ENCODE peak calls at places on chromosomes 2 and 18, in seven cellular contexts. L is stomach; P is DMS53; T is neural progenitor cell; X is ELR; Y is stimulated activated CD4-positive, alpha-beta T cell treated with anti-CD3 and anti-CD28 coated beads, TNF-alpha, amount 100 ng/mL, for 24 hours; I is GM06990. S is an unnamed sample.

GRCh38 chr2:39913648-39914456 is 134.8 kb upstream of the THUMPD2 start:
- DNase-seq in L (no peak), P (peak; percentile 81), T (peak; percentile 62), X (peak; percentile 84), Y (no peak), I (no peak), S (no peak)

GRCh38 chr18:11972371-11973174 is 8.7 kb upstream of the IMPA2 start:
- DNase-seq in L (no peak), P (no peak), T (no peak), X (no peak), Y (no peak), I (no peak), S (no peak)

GRCh38 chr18:70641156-70641775 is 352.4 kb downstream of the SOCS6 start:
- DNase-seq in L (no peak), P (no peak), T (no peak), X (no peak), Y (no peak), I (no peak), S (no peak)

GRCh38 chr2:44388877-44389276 is 27.1 kb downstream of the CAMKMT start:
- DNase-seq in L (no peak), P (no peak), T (no peak), X (no peak), Y (no peak), I (no peak), S (no peak)

GRCh38 chr18:79912409-79912991 is 39.0 kb downstream of the SLC66A2 start:
- DNase-seq in L (no peak), P (no peak), T (no peak), X (no peak), Y (peak; percentile 24), I (no peak), S (no peak)

GRCh38 chr2:217610411-217610814 is 392.4 kb downstream of the TNS1 start:
- DNase-seq in L (peak; percentile 59), P (peak; percentile 98), T (no peak), X (no peak), Y (peak; percentile 56), I (peak; percentile 44), S (no peak)

GRCh38 chr2:74003494-74004211 is 18.9 kb downstream of the TET3 start:
- DNase-seq in L (no peak), P (no peak), T (peak; percentile 56), X (peak; percentile 81), Y (no peak), I (no peak), S (peak; percentile 86)

GRCh38 chr2:195477996-195478382 is 179.0 kb upstream of the SLC39A10 start:
- DNase-seq in L (no peak), P (no peak), T (no peak), X (peak; percentile 10), Y (no peak), I (no peak), S (no peak)

GRCh38 chr2:43612944-43613343 is 17.1 kb upstream of the THADA start:
- DNase-seq in L (no peak), P (no peak), T (no peak), X (no peak), Y (no peak), I (no peak), S (no peak)

GRCh38 chr2:100852999-100853908 is 33.3 kb downstream of the NPAS2 start:
- DNase-seq in L (no peak), P (peak; percentile 63), T (no peak), X (no peak), Y (no peak), I (no peak), S (no peak)

GRCh38 chr18:74082476-74083070 is 65.1 kb downstream of the FBXO15 start:
- DNase-seq in L (peak; percentile 43), P (peak; percentile 96), T (peak; percentile 77), X (peak; percentile 57), Y (peak; percentile 62), I (peak; percentile 38), S (peak; percentile 56)

GRCh38 chr2:203730076-203730729 is 23.8 kb downstream of the CD28 start:
- DNase-seq in L (no peak), P (no peak), T (no peak), X (peak; percentile 12), Y (no peak), I (no peak), S (no peak)

GRCh38 chr2:107525420-107525819 is 301.3 kb upstream of the RGPD4 start:
- DNase-seq in L (no peak), P (no peak), T (no peak), X (peak; percentile 45), Y (no peak), I (no peak), S (no peak)

GRCh38 chr2:215619989-215620388 is 184.1 kb upstream of the FN1 start:
- DNase-seq in L (peak; percentile 49), P (peak; percentile 52), T (no peak), X (no peak), Y (no peak), I (no peak), S (peak; percentile 76)

GRCh38 chr2:54240515-54241219 is 15.4 kb downstream of the TSPYL6 start:
- DNase-seq in L (no peak), P (no peak), T (peak; percentile 11), X (peak; percentile 53), Y (no peak), I (no peak), S (no peak)

GRCh38 chr18:35441857-35442595 is 55.7 kb downstream of the INO80C start:
- DNase-seq in L (no peak), P (no peak), T (no peak), X (no peak), Y (no peak), I (no peak), S (no peak)

GRCh38 chr2:40169430-40169829 is 282.5 kb downstream of the SLC8A1 start:
- DNase-seq in L (no peak), P (no peak), T (no peak), X (peak; percentile 69), Y (no peak), I (no peak), S (no peak)

GRCh38 chr2:7977900-7978299 is 704.0 kb upstream of the ID2 start:
- DNase-seq in L (no peak), P (no peak), T (no peak), X (no peak), Y (no peak), I (no peak), S (no peak)

GRCh38 chr2:197236816-197237215 is 73.8 kb downstream of the ANKRD44 start:
- DNase-seq in L (no peak), P (no peak), T (no peak), X (no peak), Y (no peak), I (no peak), S (no peak)

GRCh38 chr2:112201706-112202430 is 53.0 kb downstream of the ZC3H8 start:
- DNase-seq in L (no peak), P (no peak), T (no peak), X (no peak), Y (no peak), I (no peak), S (no peak)

GRCh38 chr2:146754606-146755005 is 1090.2 kb upstream of the ACVR2A start:
- DNase-seq in L (no peak), P (no peak), T (no peak), X (no peak), Y (no peak), I (no peak), S (no peak)

GRCh38 chr18:32200766-32201165 is 10.9 kb downstream of the MEP1B start:
- DNase-seq in L (no peak), P (peak; percentile 65), T (no peak), X (no peak), Y (no peak), I (no peak), S (no peak)

GRCh38 chr2:11753452-11753885 is 7.0 kb downstream of the LPIN1 start:
- DNase-seq in L (peak; percentile 81), P (peak; percentile 91), T (no peak), X (no peak), Y (no peak), I (peak; percentile 80), S (no peak)

GRCh38 chr2:148861367-148861766 is 13.7 kb upstream of the KIF5C start:
- DNase-seq in L (no peak), P (no peak), T (no peak), X (no peak), Y (no peak), I (no peak), S (no peak)

GRCh38 chr18:36862182-36862581 is 33.3 kb downstream of the KIAA1328 start:
- DNase-seq in L (no peak), P (no peak), T (no peak), X (no peak), Y (no peak), I (peak; percentile 4), S (no peak)

GRCh38 chr2:3105814-3106569 is 271.6 kb downstream of the EIPR1 start:
- DNase-seq in L (no peak), P (no peak), T (peak; percentile 44), X (no peak), Y (no peak), I (no peak), S (no peak)

GRCh38 chr2:16972276-16972675 is 306.6 kb upstream of the CYRIA start:
- DNase-seq in L (no peak), P (no peak), T (no peak), X (no peak), Y (no peak), I (no peak), S (no peak)

GRCh38 chr2:239779592-239779983 is 245.6 kb downstream of the NDUFA10 start:
- DNase-seq in L (peak; percentile 19), P (no peak), T (no peak), X (no peak), Y (no peak), I (no peak), S (no peak)

GRCh38 chr18:48566588-48566987 is 27.8 kb downstream of the CTIF start:
- DNase-seq in L (no peak), P (no peak), T (no peak), X (peak; percentile 45), Y (no peak), I (no peak), S (no peak)

S was measured in aorta.